ENCODE peak calls at places on chromosomes 3 and 15, in eight cellular contexts. R, Q, W, H, G, X, I and J are unnamed samples.

GRCh38 chr3:100158877-100159563 is 44.7 kb upstream of the FILIP1L start:
- DNase-seq in R (no peak), Q (no peak), W (no peak), H (no peak), G (no peak), X (peak; percentile 20), I (peak; percentile 27), J (no peak)

GRCh38 chr3:151445283-151446001 is 15.4 kb downstream of the IGSF10 start:
- DNase-seq in R (no peak), Q (peak; percentile 91), W (no peak), H (no peak), G (no peak), X (peak; percentile 94), I (no peak), J (no peak)

GRCh38 chr3:8914491-8914890 is 48.8 kb downstream of the RAD18 start:
- DNase-seq in R (no peak), Q (no peak), W (no peak), H (no peak), G (no peak), X (no peak), I (no peak), J (no peak)

GRCh38 chr3:30602946-30603345 is 3.5 kb upstream of the TGFBR2 start:
- DNase-seq in R (no peak), Q (no peak), W (no peak), H (no peak), G (peak; percentile 45), X (no peak), I (no peak), J (no peak)

GRCh38 chr3:153291052-153291689 is 129.1 kb downstream of the RAP2B start:
- DNase-seq in R (no peak), Q (peak; percentile 15), W (no peak), H (no peak), G (no peak), X (peak; percentile 50), I (no peak), J (no peak)

GRCh38 chr15:82699726-82700125 is 9.9 kb downstream of the AP3B2 start:
- DNase-seq in R (no peak), Q (no peak), W (no peak), H (peak; percentile 22), G (no peak), X (peak; percentile 7), I (no peak), J (no peak)

GRCh38 chr3:43870110-43870509 is 179.4 kb downstream of the ABHD5 start:
- DNase-seq in R (no peak), Q (peak; percentile 78), W (no peak), H (peak; percentile 6), G (no peak), X (peak; percentile 85), I (no peak), J (no peak)

GRCh38 chr3:53804697-53805462 is 41.3 kb downstream of the CHDH start:
- DNase-seq in R (peak; percentile 29), Q (peak; percentile 78), W (no peak), H (no peak), G (no peak), X (peak; percentile 96), I (no peak), J (no peak)

GRCh38 chr3:117600112-117600511 is 890.5 kb downstream of the TUSC7 start:
- DNase-seq in R (no peak), Q (no peak), W (no peak), H (no peak), G (no peak), X (no peak), I (no peak), J (no peak)

GRCh38 chr3:26029323-26029722 is 239.4 kb downstream of the OXSM start:
- DNase-seq in R (no peak), Q (no peak), W (no peak), H (no peak), G (no peak), X (no peak), I (no peak), J (no peak)

GRCh38 chr15:78974272-78974918 is 29.5 kb upstream of the CTSH start:
- DNase-seq in R (no peak), Q (no peak), W (no peak), H (no peak), G (no peak), X (no peak), I (no peak), J (no peak)

GRCh38 chr3:183327343-183327742 is 74.3 kb downstream of the B3GNT5 start:
- DNase-seq in R (no peak), Q (no peak), W (no peak), H (no peak), G (no peak), X (no peak), I (no peak), J (no peak)

GRCh38 chr3:192869131-192870027 is 48.3 kb downstream of the MB21D2 start:
- DNase-seq in R (no peak), Q (peak; percentile 73), W (no peak), H (no peak), G (no peak), X (peak; percentile 82), I (peak; percentile 53), J (peak; percentile 39)

GRCh38 chr3:73868688-73869315 is 244.1 kb upstream of the PDZRN3 start:
- DNase-seq in R (no peak), Q (peak; percentile 11), W (no peak), H (peak; percentile 11), G (no peak), X (peak; percentile 67), I (peak; percentile 29), J (no peak)

GRCh38 chr3:56133423-56133822 is 334.8 kb downstream of the ERC2 start:
- DNase-seq in R (no peak), Q (peak; percentile 82), W (no peak), H (no peak), G (no peak), X (peak; percentile 80), I (no peak), J (no peak)

GRCh38 chr3:65888980-65889706 is 149.6 kb downstream of the MAGI1 start:
- DNase-seq in R (no peak), Q (peak; percentile 98), W (no peak), H (peak; percentile 7), G (no peak), X (peak; percentile 98), I (peak; percentile 14), J (no peak)

GRCh38 chr15:47504624-47505256 is 212.6 kb upstream of the SEMA6D start:
- DNase-seq in R (no peak), Q (no peak), W (no peak), H (no peak), G (no peak), X (no peak), I (no peak), J (no peak)

GRCh38 chr3:138914870-138915502 is 32.0 kb downstream of the FOXL2 start:
- DNase-seq in R (no peak), Q (peak; percentile 47), W (no peak), H (no peak), G (no peak), X (no peak), I (no peak), J (no peak)

GRCh38 chr3:193869221-193870201 is 266.4 kb upstream of the HES1 start:
- DNase-seq in R (no peak), Q (peak; percentile 96), W (peak; percentile 71), H (peak; percentile 84), G (no peak), X (no peak), I (peak; percentile 40), J (peak; percentile 46)

GRCh38 chr3:87359807-87360206 is 83.4 kb upstream of the POU1F1 start:
- DNase-seq in R (no peak), Q (no peak), W (no peak), H (no peak), G (no peak), X (no peak), I (no peak), J (no peak)
- H3K4me3 ChIP-seq in R (no peak overlapping the region), Q (no peak overlapping the region), W (no peak overlapping the region), H (no peak overlapping the region), G (no peak overlapping the region), X (no peak overlapping the region), I (no peak overlapping the region), J (no peak overlapping the region)

GRCh38 chr3:129324855-129325254 is 46.2 kb downstream of the HMCES start:
- DNase-seq in R (peak; percentile 25), Q (no peak), W (no peak), H (no peak), G (no peak), X (no peak), I (no peak), J (no peak)
- H3K4me1 ChIP-seq in R (no peaks in the 10 kb centered on the region), Q (no peaks in the 10 kb centered on the region), W (no peaks in the 10 kb centered on the region), H (no peaks in the 10 kb centered on the region), G (no peaks in the 10 kb centered on the region), X (no peaks in the 10 kb centered on the region), I (no peaks in the 10 kb centered on the region), J (no peaks in the 10 kb centered on the region)

GRCh38 chr15:27989428-27989827 is 109.7 kb downstream of the OCA2 start:
- DNase-seq in R (no peak), Q (no peak), W (no peak), H (no peak), G (no peak), X (no peak), I (no peak), J (no peak)

GRCh38 chr15:27989838-27990237 is 109.3 kb downstream of the OCA2 start:
- DNase-seq in R (no peak), Q (no peak), W (no peak), H (no peak), G (no peak), X (no peak), I (no peak), J (no peak)

GRCh38 chr15:27993996-27994775 is 104.9 kb downstream of the OCA2 start:
- DNase-seq in R (no peak), Q (no peak), W (no peak), H (no peak), G (no peak), X (no peak), I (no peak), J (no peak)

GRCh38 chr15:27993544-27993943 is 105.6 kb downstream of the OCA2 start:
- DNase-seq in R (no peak), Q (no peak), W (no peak), H (no peak), G (no peak), X (no peak), I (no peak), J (no peak)

GRCh38 chr15:27990411-27991338 is 108.4 kb downstream of the OCA2 start:
- DNase-seq in R (no peak), Q (no peak), W (no peak), H (no peak), G (no peak), X (no peak), I (no peak), J (no peak)
- H3K4me3 ChIP-seq in R (no peak overlapping the region), Q (no peak overlapping the region), W (no peak overlapping the region), H (no peak overlapping the region), G (no peak overlapping the region), X (no peak overlapping the region), I (no peak overlapping the region), J (no peak overlapping the region)

DNA sequence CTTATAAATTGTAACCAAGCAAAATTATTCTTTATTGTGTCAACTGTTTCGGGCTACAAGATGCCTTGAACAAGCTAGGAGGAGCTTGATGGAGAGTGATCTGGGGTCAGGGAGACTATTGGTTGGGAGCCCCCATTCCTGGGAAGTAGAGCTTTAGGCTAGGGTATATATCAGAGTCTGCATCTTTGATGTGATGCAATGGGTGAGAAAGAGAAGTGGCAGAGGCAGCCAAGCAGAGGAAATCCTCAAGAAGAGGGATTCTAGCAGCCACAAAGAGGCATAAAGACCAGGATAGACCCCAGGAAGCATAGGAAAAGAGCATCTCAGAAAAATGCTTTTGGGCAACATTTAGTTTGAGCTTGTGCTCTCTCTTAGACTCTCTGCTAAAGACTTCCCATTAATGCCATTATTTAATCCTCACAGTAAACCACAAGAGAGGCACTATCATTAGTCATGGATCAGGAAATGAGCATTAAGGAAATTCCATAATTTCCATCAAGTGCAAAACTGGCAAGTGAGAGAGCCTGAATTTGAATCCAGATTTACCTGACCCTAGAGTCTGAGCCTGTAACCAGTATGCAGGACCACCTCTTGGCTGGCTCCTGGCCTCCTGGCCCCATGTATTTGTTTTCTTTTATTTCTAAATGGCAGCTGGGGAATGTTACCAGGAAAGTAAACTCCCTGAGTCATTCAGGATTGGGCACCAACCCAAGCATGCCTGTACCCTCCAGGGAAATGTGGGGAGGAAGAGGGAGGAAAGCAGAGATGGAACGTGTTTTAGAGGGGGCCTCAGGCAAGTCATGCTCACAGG is 118.7 kb downstream of the RPL22L1 start:
- DNase-seq in R (no peak), Q (peak; percentile 92), W (no peak), H (peak; percentile 92), G (no peak), X (peak; percentile 90), I (peak; percentile 40), J (peak; percentile 74)
- H3K4me1 ChIP-seq in R (no peaks in the 10 kb centered on the region), Q (peaks cover 31% of the 10 kb centered on the region), W (no peaks in the 10 kb centered on the region), H (peaks cover 51% of the 10 kb centered on the region), G (no peaks in the 10 kb centered on the region), X (peaks cover 56% of the 10 kb centered on the region), I (peaks cover 12% of the 10 kb centered on the region), J (no peaks in the 10 kb centered on the region)